ENCODE peak calls at places on chromosomes 5 and 9, in seven cellular contexts. One of them, this sample, is unnamed.

GRCh38 chr5:38922199-38922598 is 76.4 kb downstream of the OSMR start:
- DNase-seq in H9: peak
- DNase-seq in lung: peak
- DNase-seq in HFFc6: peak
- DNase-seq in activated CD8-positive, alpha-beta T cell treated with anti-CD3 and anti-CD28 coated beads for 36 hours: peak
- DNase-seq in cardiac muscle cell: peak
- DNase-seq in breast epithelium: no peak
- DNase-seq in this sample: peak

GRCh38 chr5:93421498-93421897 is 159.5 kb downstream of the NR2F1-AS1 start:
- DNase-seq in H9: peak
- DNase-seq in cardiac muscle cell: peak
- DNase-seq in breast epithelium: no peak
- DNase-seq in HFFc6: no peak
- DNase-seq in lung: no peak
- DNase-seq in activated CD8-positive, alpha-beta T cell treated with anti-CD3 and anti-CD28 coated beads for 36 hours: no peak
- DNase-seq in this sample: no peak

GRCh38 chr5:53109041-53109435 is 519 bp downstream of the MOCS2 start:
- DNase-seq in H9: no peak
- DNase-seq in lung: no peak
- DNase-seq in HFFc6: no peak
- DNase-seq in breast epithelium: no peak
- DNase-seq in cardiac muscle cell: no peak
- DNase-seq in activated CD8-positive, alpha-beta T cell treated with anti-CD3 and anti-CD28 coated beads for 36 hours: no peak
- DNase-seq in this sample: no peak

GRCh38 chr9:16203735-16204573 is 651.1 kb downstream of the CCDC171 start:
- DNase-seq in H9: no peak
- DNase-seq in breast epithelium: no peak
- DNase-seq in HFFc6: no peak
- DNase-seq in activated CD8-positive, alpha-beta T cell treated with anti-CD3 and anti-CD28 coated beads for 36 hours: no peak
- DNase-seq in cardiac muscle cell: no peak
- DNase-seq in lung: no peak
- DNase-seq in this sample: no peak

GRCh38 chr9:122931851-122932199 is 513 bp upstream of the ZBTB26 start:
- DNase-seq in HFFc6: peak
- DNase-seq in activated CD8-positive, alpha-beta T cell treated with anti-CD3 and anti-CD28 coated beads for 36 hours: no peak
- DNase-seq in cardiac muscle cell: no peak
- DNase-seq in H9: no peak
- DNase-seq in breast epithelium: no peak
- DNase-seq in lung: no peak
- DNase-seq in this sample: no peak

GRCh38 chr9:20620658-20621552 is 1.4 kb downstream of the MLLT3 start:
- DNase-seq in cardiac muscle cell: peak
- DNase-seq in activated CD8-positive, alpha-beta T cell treated with anti-CD3 and anti-CD28 coated beads for 36 hours: peak
- DNase-seq in HFFc6: no peak
- DNase-seq in lung: peak
- DNase-seq in breast epithelium: peak
- DNase-seq in H9: peak
- DNase-seq in this sample: peak

GRCh38 chr5:3604501-3604900 is 8.9 kb downstream of the IRX1 start:
- DNase-seq in H9: no peak
- DNase-seq in cardiac muscle cell: no peak
- DNase-seq in HFFc6: no peak
- DNase-seq in lung: no peak
- DNase-seq in activated CD8-positive, alpha-beta T cell treated with anti-CD3 and anti-CD28 coated beads for 36 hours: no peak
- DNase-seq in breast epithelium: no peak
- DNase-seq in this sample: no peak

GRCh38 chr5:52789867-52790266 is 2.2 kb downstream of the ITGA1 start:
- DNase-seq in cardiac muscle cell: no peak
- DNase-seq in HFFc6: no peak
- DNase-seq in breast epithelium: no peak
- DNase-seq in lung: no peak
- DNase-seq in H9: no peak
- DNase-seq in activated CD8-positive, alpha-beta T cell treated with anti-CD3 and anti-CD28 coated beads for 36 hours: no peak
- DNase-seq in this sample: no peak

GRCh38 chr5:32520995-32521394 is 64.4 kb upstream of the SUB1 start:
- DNase-seq in HFFc6: no peak
- DNase-seq in cardiac muscle cell: no peak
- DNase-seq in activated CD8-positive, alpha-beta T cell treated with anti-CD3 and anti-CD28 coated beads for 36 hours: no peak
- DNase-seq in H9: no peak
- DNase-seq in breast epithelium: no peak
- DNase-seq in lung: no peak
- DNase-seq in this sample: no peak

GRCh38 chr5:131854134-131854533 is 57.3 kb upstream of the FNIP1 start:
- DNase-seq in cardiac muscle cell: peak
- DNase-seq in HFFc6: no peak
- DNase-seq in activated CD8-positive, alpha-beta T cell treated with anti-CD3 and anti-CD28 coated beads for 36 hours: peak
- DNase-seq in H9: no peak
- DNase-seq in breast epithelium: no peak
- DNase-seq in lung: no peak
- DNase-seq in this sample: no peak

GRCh38 chr9:99140685-99141314 is 35.9 kb downstream of the TGFBR1 start:
- DNase-seq in breast epithelium: no peak
- DNase-seq in activated CD8-positive, alpha-beta T cell treated with anti-CD3 and anti-CD28 coated beads for 36 hours: peak
- DNase-seq in HFFc6: peak
- DNase-seq in cardiac muscle cell: peak
- DNase-seq in lung: no peak
- DNase-seq in H9: peak
- DNase-seq in this sample: no peak

GRCh38 chr9:36967997-36968396 is 66.1 kb downstream of the PAX5 start:
- DNase-seq in lung: no peak
- DNase-seq in activated CD8-positive, alpha-beta T cell treated with anti-CD3 and anti-CD28 coated beads for 36 hours: no peak
- DNase-seq in HFFc6: no peak
- DNase-seq in H9: no peak
- DNase-seq in breast epithelium: no peak
- DNase-seq in cardiac muscle cell: no peak
- DNase-seq in this sample: no peak

GRCh38 chr5:36177715-36178556 is 26.0 kb downstream of the SKP2 start:
- DNase-seq in HFFc6: peak
- DNase-seq in H9: no peak
- DNase-seq in breast epithelium: no peak
- DNase-seq in lung: no peak
- DNase-seq in cardiac muscle cell: peak
- DNase-seq in activated CD8-positive, alpha-beta T cell treated with anti-CD3 and anti-CD28 coated beads for 36 hours: no peak
- DNase-seq in this sample: no peak

GRCh38 chr9:79895232-79895631 is 323.5 kb downstream of the TLE4 start:
- DNase-seq in activated CD8-positive, alpha-beta T cell treated with anti-CD3 and anti-CD28 coated beads for 36 hours: no peak
- DNase-seq in H9: no peak
- DNase-seq in HFFc6: no peak
- DNase-seq in lung: no peak
- DNase-seq in breast epithelium: no peak
- DNase-seq in cardiac muscle cell: no peak
- DNase-seq in this sample: no peak

GRCh38 chr5:127028822-127029457 is 1.4 kb downstream of the MARCHF3 start:
- DNase-seq in breast epithelium: no peak
- DNase-seq in lung: no peak
- DNase-seq in activated CD8-positive, alpha-beta T cell treated with anti-CD3 and anti-CD28 coated beads for 36 hours: peak
- DNase-seq in cardiac muscle cell: peak
- DNase-seq in H9: no peak
- DNase-seq in HFFc6: peak
- DNase-seq in this sample: no peak

GRCh38 chr5:141182248-141182647 is at the start of gene PCDHB16:
- DNase-seq in lung: no peak
- DNase-seq in breast epithelium: no peak
- DNase-seq in H9: peak
- DNase-seq in HFFc6: peak
- DNase-seq in cardiac muscle cell: peak
- DNase-seq in activated CD8-positive, alpha-beta T cell treated with anti-CD3 and anti-CD28 coated beads for 36 hours: peak
- DNase-seq in this sample: peak
- TF ChIP-seq CTCF in lung: no peak
- TF ChIP-seq CTCF in breast epithelium: no peak
- TF ChIP-seq CTCF in H9: peak
- TF ChIP-seq CTCF in HFFc6: peak
- TF ChIP-seq CTCF in cardiac muscle cell: no peak
- TF ChIP-seq CTCF in activated CD8-positive, alpha-beta T cell treated with anti-CD3 and anti-CD28 coated beads for 36 hours: peak
- TF ChIP-seq CTCF in this sample: no peak

GRCh38 chr9:127955294-127956015 is 17.8 kb upstream of the DPM2 start:
- DNase-seq in HFFc6: no peak
- DNase-seq in activated CD8-positive, alpha-beta T cell treated with anti-CD3 and anti-CD28 coated beads for 36 hours: peak
- DNase-seq in cardiac muscle cell: no peak
- DNase-seq in H9: peak
- DNase-seq in lung: peak
- DNase-seq in breast epithelium: peak
- DNase-seq in this sample: no peak
- TF ChIP-seq CTCF in HFFc6: peak
- TF ChIP-seq CTCF in activated CD8-positive, alpha-beta T cell treated with anti-CD3 and anti-CD28 coated beads for 36 hours: peak
- TF ChIP-seq CTCF in cardiac muscle cell: no peak
- TF ChIP-seq CTCF in H9: peak
- TF ChIP-seq CTCF in lung: no peak
- TF ChIP-seq CTCF in breast epithelium: peak
- TF ChIP-seq CTCF in this sample: no peak

GRCh38 chr5:5302201-5302600 is 120.3 kb upstream of the ICE1 start:
- DNase-seq in HFFc6: no peak
- DNase-seq in cardiac muscle cell: no peak
- DNase-seq in breast epithelium: no peak
- DNase-seq in lung: no peak
- DNase-seq in H9: no peak
- DNase-seq in activated CD8-positive, alpha-beta T cell treated with anti-CD3 and anti-CD28 coated beads for 36 hours: no peak
- DNase-seq in this sample: no peak
- TF ChIP-seq CTCF in HFFc6: no peak
- TF ChIP-seq CTCF in cardiac muscle cell: no peak
- TF ChIP-seq CTCF in breast epithelium: no peak
- TF ChIP-seq CTCF in lung: no peak
- TF ChIP-seq CTCF in H9: no peak
- TF ChIP-seq CTCF in activated CD8-positive, alpha-beta T cell treated with anti-CD3 and anti-CD28 coated beads for 36 hours: no peak
- TF ChIP-seq CTCF in this sample: no peak

GRCh38 chr5:170491479-170491878 is 12.3 kb upstream of the KCNIP1 start:
- DNase-seq in lung: no peak
- DNase-seq in activated CD8-positive, alpha-beta T cell treated with anti-CD3 and anti-CD28 coated beads for 36 hours: no peak
- DNase-seq in breast epithelium: no peak
- DNase-seq in HFFc6: peak
- DNase-seq in H9: no peak
- DNase-seq in cardiac muscle cell: peak
- DNase-seq in this sample: no peak

GRCh38 chr5:170496629-170497028 is 7.2 kb upstream of the KCNIP1 start:
- DNase-seq in activated CD8-positive, alpha-beta T cell treated with anti-CD3 and anti-CD28 coated beads for 36 hours: no peak
- DNase-seq in lung: no peak
- DNase-seq in cardiac muscle cell: no peak
- DNase-seq in H9: no peak
- DNase-seq in breast epithelium: no peak
- DNase-seq in HFFc6: no peak
- DNase-seq in this sample: no peak

GRCh38 chr5:170495796-170496195 is 8.0 kb upstream of the KCNIP1 start:
- DNase-seq in lung: no peak
- DNase-seq in cardiac muscle cell: no peak
- DNase-seq in activated CD8-positive, alpha-beta T cell treated with anti-CD3 and anti-CD28 coated beads for 36 hours: no peak
- DNase-seq in HFFc6: no peak
- DNase-seq in H9: no peak
- DNase-seq in breast epithelium: no peak
- DNase-seq in this sample: no peak

GRCh38 chr5:170493028-170493820 is 10.6 kb upstream of the KCNIP1 start:
- DNase-seq in activated CD8-positive, alpha-beta T cell treated with anti-CD3 and anti-CD28 coated beads for 36 hours: no peak
- DNase-seq in breast epithelium: no peak
- DNase-seq in lung: no peak
- DNase-seq in cardiac muscle cell: no peak
- DNase-seq in HFFc6: no peak
- DNase-seq in H9: no peak
- DNase-seq in this sample: no peak

DNA sequence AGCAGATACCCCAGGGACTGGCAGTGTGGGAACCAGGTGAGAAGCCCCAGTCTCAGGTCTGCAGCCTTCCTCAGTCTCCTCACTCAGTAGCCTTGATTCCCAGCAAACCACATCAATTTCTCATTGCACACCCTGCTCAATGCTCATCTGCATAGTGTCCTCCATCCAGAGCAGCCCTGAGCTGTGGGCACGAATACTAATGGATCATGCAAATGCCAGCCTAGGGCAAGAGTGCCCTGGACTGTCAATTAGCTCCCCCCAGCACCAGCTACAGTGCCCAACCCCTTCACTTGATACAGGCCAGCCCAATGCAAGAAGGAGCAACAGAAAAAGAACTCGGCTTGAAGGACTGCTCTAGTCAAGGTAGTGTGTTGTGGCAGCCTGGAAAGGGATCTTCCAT is 9.8 kb upstream of the KCNIP1 start:
- DNase-seq in activated CD8-positive, alpha-beta T cell treated with anti-CD3 and anti-CD28 coated beads for 36 hours: no peak
- DNase-seq in HFFc6: no peak
- DNase-seq in H9: no peak
- DNase-seq in cardiac muscle cell: no peak
- DNase-seq in breast epithelium: no peak
- DNase-seq in lung: no peak
- DNase-seq in this sample: no peak
- TF ChIP-seq CTCF in activated CD8-positive, alpha-beta T cell treated with anti-CD3 and anti-CD28 coated beads for 36 hours: no peak
- TF ChIP-seq CTCF in HFFc6: no peak
- TF ChIP-seq CTCF in H9: no peak
- TF ChIP-seq CTCF in cardiac muscle cell: no peak
- TF ChIP-seq CTCF in breast epithelium: no peak
- TF ChIP-seq CTCF in lung: no peak
- TF ChIP-seq CTCF in this sample: no peak

DNA sequence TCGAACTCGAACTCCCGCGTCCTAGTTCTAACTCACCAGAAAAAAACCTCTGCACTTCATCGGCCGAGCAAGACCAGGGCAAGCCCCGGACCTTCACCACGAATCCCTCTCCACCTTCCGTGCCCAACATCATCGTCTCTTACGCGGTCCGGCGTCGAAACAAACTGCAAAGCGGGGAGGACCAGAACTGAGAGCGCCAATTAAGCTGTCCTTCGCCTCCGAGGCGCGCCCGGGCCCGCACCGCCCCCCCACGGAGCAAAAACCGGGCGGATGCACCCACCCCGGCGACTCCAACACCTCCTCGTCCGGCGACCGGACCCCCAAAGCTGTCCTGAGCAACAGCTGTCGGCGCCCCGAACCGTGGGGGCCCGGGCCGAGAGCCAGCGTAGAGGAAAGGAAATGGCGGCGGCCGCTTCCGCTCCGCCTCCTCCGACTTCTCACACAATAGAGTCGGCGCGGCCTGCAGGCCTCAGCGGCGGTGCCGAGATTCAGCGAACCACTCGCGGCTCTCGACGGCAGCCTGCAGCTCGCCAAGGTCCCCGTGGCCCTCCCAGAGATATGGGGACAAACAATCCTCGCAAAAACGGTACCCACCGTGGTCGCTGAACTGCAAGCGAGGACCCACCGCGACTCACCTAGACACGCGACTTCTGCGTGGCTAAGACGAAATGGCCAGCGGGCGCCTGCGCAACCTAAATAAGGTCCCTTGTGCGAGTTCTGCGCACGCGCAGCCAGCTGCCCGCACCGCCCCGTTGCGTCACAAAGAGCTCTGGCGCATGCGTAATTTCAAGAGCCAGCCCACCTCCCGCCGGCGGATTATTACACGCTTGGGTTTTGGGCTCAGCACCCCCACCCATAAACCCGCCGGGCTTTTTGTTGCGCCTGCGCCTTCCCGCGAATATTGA is at the start of gene HNRNPH1:
- DNase-seq in H9: peak
- DNase-seq in HFFc6: peak
- DNase-seq in activated CD8-positive, alpha-beta T cell treated with anti-CD3 and anti-CD28 coated beads for 36 hours: peak
- DNase-seq in lung: peak
- DNase-seq in cardiac muscle cell: peak
- DNase-seq in breast epithelium: peak
- DNase-seq in this sample: peak
- TF ChIP-seq CTCF in H9: no peak
- TF ChIP-seq CTCF in HFFc6: peak
- TF ChIP-seq CTCF in activated CD8-positive, alpha-beta T cell treated with anti-CD3 and anti-CD28 coated beads for 36 hours: peak
- TF ChIP-seq CTCF in lung: no peak
- TF ChIP-seq CTCF in cardiac muscle cell: no peak
- TF ChIP-seq CTCF in breast epithelium: peak
- TF ChIP-seq CTCF in this sample: peak